ENCODE peak calls at places on chromosome 12, in ten cellular contexts. W is PC-9; P is fibroblast of the aortic adventitia; U is CD8-positive, alpha-beta memory T cell; T is GM04503; O is RPMI7951; X is T-helper 22 cell; E is stimulated activated CD8-positive, alpha-beta memory T cell treated with anti-CD3 and anti-CD28 coated beads, Interleukin-15, amount 100 ng/mL, for 4 hours; Z is EH; Y is hepatocyte. Q is an unnamed sample.

GRCh38 chr12:106022568-106023012 is 116.2 kb downstream of the NUAK1 start:
- DNase-seq in W (no peak), P (peak), U (no peak), T (no peak), O (peak), X (no peak), E (no peak), Z (peak), Y (peak), Q (no peak)

GRCh38 chr12:52223411-52224039 is 9.5 kb upstream of the KRT7 start:
- DNase-seq in W (no peak), P (no peak), U (no peak), T (no peak), O (peak), X (no peak), E (no peak), Z (peak), Y (no peak), Q (peak)

GRCh38 chr12:52493172-52493571 is at the start of gene KRT6A:
- DNase-seq in W (peak), P (no peak), U (no peak), T (no peak), O (no peak), X (no peak), E (no peak), Z (no peak), Y (no peak), Q (no peak)

GRCh38 chr12:8648598-8649205 is 13.9 kb downstream of the MFAP5 start:
- DNase-seq in W (no peak), P (no peak), U (no peak), T (no peak), O (no peak), X (no peak), E (peak), Z (no peak), Y (no peak), Q (no peak)

GRCh38 chr12:34402228-34402898 is 380.1 kb downstream of the ALG10 start:
- DNase-seq in W (no peak), P (no peak), U (peak), T (no peak), O (no peak), X (no peak), E (no peak), Z (no peak), Y (peak), Q (no peak)

GRCh38 chr12:132510746-132511477 is 21.0 kb downstream of the FBRSL1 start:
- DNase-seq in W (no peak), P (no peak), U (no peak), T (no peak), O (no peak), X (no peak), E (no peak), Z (no peak), Y (no peak), Q (no peak)

GRCh38 chr12:65501093-65501621 is 222.7 kb downstream of the MSRB3 start:
- DNase-seq in W (no peak), P (peak), U (no peak), T (no peak), O (no peak), X (no peak), E (no peak), Z (peak), Y (no peak), Q (peak)

GRCh38 chr12:76996983-76997382 is 68.4 kb downstream of the E2F7 start:
- DNase-seq in W (no peak), P (no peak), U (no peak), T (no peak), O (no peak), X (no peak), E (no peak), Z (no peak), Y (no peak), Q (no peak)

GRCh38 chr12:107568718-107569117 is 116.9 kb upstream of the PWP1 start:
- DNase-seq in W (no peak), P (peak), U (no peak), T (no peak), O (no peak), X (no peak), E (no peak), Z (no peak), Y (no peak), Q (peak)

GRCh38 chr12:54017845-54018607 is 9.2 kb downstream of the HOXC8 start:
- DNase-seq in W (peak), P (peak), U (peak), T (no peak), O (peak), X (peak), E (peak), Z (peak), Y (peak), Q (peak)

GRCh38 chr12:67364228-67364627 is 95.1 kb downstream of the CAND1 start:
- DNase-seq in W (no peak), P (peak), U (no peak), T (no peak), O (peak), X (no peak), E (no peak), Z (peak), Y (no peak), Q (no peak)

GRCh38 chr12:114163766-114164165 is 197.6 kb upstream of the RBM19 start:
- DNase-seq in W (peak), P (peak), U (no peak), T (peak), O (peak), X (no peak), E (no peak), Z (peak), Y (peak), Q (peak)

GRCh38 chr12:26991826-26992225 is 22.4 kb downstream of the TM7SF3 start:
- DNase-seq in W (no peak), P (no peak), U (no peak), T (no peak), O (no peak), X (no peak), E (no peak), Z (no peak), Y (no peak), Q (no peak)

GRCh38 chr12:92472198-92472597 is 230.6 kb upstream of the PLEKHG7 start:
- DNase-seq in W (no peak), P (peak), U (no peak), T (no peak), O (no peak), X (no peak), E (no peak), Z (peak), Y (no peak), Q (no peak)

GRCh38 chr12:115227137-115227615 is 543.2 kb upstream of the TBX3 start:
- DNase-seq in W (peak), P (peak), U (no peak), T (peak), O (peak), X (no peak), E (no peak), Z (peak), Y (peak), Q (peak)

GRCh38 chr12:27552886-27553560 is 29.0 kb downstream of the PPFIBP1 start:
- DNase-seq in W (no peak), P (peak), U (no peak), T (no peak), O (peak), X (no peak), E (no peak), Z (no peak), Y (no peak), Q (no peak)

GRCh38 chr12:25130741-25131188 is 64.2 kb downstream of the DNAI7 start:
- DNase-seq in W (no peak), P (peak), U (no peak), T (peak), O (peak), X (no peak), E (no peak), Z (peak), Y (peak), Q (peak)

GRCh38 chr12:10113085-10113484 is 14.3 kb upstream of the CLEC1A start:
- DNase-seq in W (no peak), P (no peak), U (no peak), T (peak), O (no peak), X (no peak), E (no peak), Z (peak), Y (no peak), Q (no peak)

GRCh38 chr12:105993766-105994165 is 145.0 kb downstream of the NUAK1 start:
- DNase-seq in W (no peak), P (no peak), U (no peak), T (no peak), O (peak), X (no peak), E (no peak), Z (peak), Y (no peak), Q (no peak)

GRCh38 chr12:10701226-10701681 is 21.9 kb downstream of the YBX3 start:
- DNase-seq in W (no peak), P (no peak), U (no peak), T (no peak), O (peak), X (no peak), E (peak), Z (peak), Y (no peak), Q (peak)

GRCh38 chr12:101697930-101698781 is 716 bp downstream of the CHPT1 start:
- DNase-seq in W (no peak), P (peak), U (no peak), T (no peak), O (peak), X (no peak), E (no peak), Z (peak), Y (peak), Q (peak)

GRCh38 chr12:43776498-43776897 is 17.7 kb downstream of the IRAK4 start:
- DNase-seq in W (no peak), P (peak), U (no peak), T (no peak), O (peak), X (no peak), E (no peak), Z (peak), Y (peak), Q (peak)

GRCh38 chr12:100827901-100828520 is 33.4 kb downstream of the ANO4 start:
- DNase-seq in W (no peak), P (peak), U (no peak), T (no peak), O (peak), X (no peak), E (no peak), Z (peak), Y (peak), Q (peak)

GRCh38 chr12:57465747-57466505 is 6.3 kb downstream of the GLI1 start:
- DNase-seq in W (no peak), P (no peak), U (no peak), T (no peak), O (no peak), X (no peak), E (no peak), Z (no peak), Y (no peak), Q (no peak)

GRCh38 chr12:70660620-70661219 is 23.5 kb upstream of the PTPRB start:
- DNase-seq in W (no peak), P (peak), U (no peak), T (peak), O (peak), X (no peak), E (no peak), Z (peak), Y (peak), Q (peak)

GRCh38 chr12:50715174-50715573 is 48.7 kb upstream of the ATF1 start:
- DNase-seq in W (no peak), P (peak), U (no peak), T (no peak), O (no peak), X (no peak), E (no peak), Z (peak), Y (no peak), Q (no peak)

GRCh38 chr12:5921966-5922365 is 23.1 kb downstream of the ANO2 start:
- DNase-seq in W (no peak), P (no peak), U (no peak), T (no peak), O (no peak), X (no peak), E (no peak), Z (no peak), Y (no peak), Q (no peak)

GRCh38 chr12:91877022-91877421 is 268.6 kb downstream of the BTG1 start:
- DNase-seq in W (no peak), P (no peak), U (peak), T (no peak), O (no peak), X (peak), E (peak), Z (no peak), Y (no peak), Q (peak)

GRCh38 chr12:49979061-49979586 is 6.4 kb downstream of the AQP6 start:
- DNase-seq in W (no peak), P (no peak), U (no peak), T (no peak), O (no peak), X (no peak), E (no peak), Z (no peak), Y (no peak), Q (no peak)

Q was measured in fibroblast of mammary gland.